ENCODE peak calls at places on chromosomes 13 and 19, in seven cellular contexts. One of them, this sample, is unnamed.

GRCh38 chr19:5154129-5154798 is 185.4 kb downstream of the KDM4B start:
- DNase-seq in glutamatergic neuron: peak
- DNase-seq in T-helper 22 cell: no peak
- DNase-seq in CD4-positive, alpha-beta T cell: peak
- DNase-seq in GM18507: no peak
- DNase-seq in neuronal stem cell: no peak
- DNase-seq in fibroblast of mammary gland: peak
- DNase-seq in this sample: no peak

GRCh38 chr19:27793128-27793643 is 1419.8 kb downstream of the UQCRFS1 start:
- DNase-seq in glutamatergic neuron: peak
- DNase-seq in T-helper 22 cell: peak
- DNase-seq in CD4-positive, alpha-beta T cell: peak
- DNase-seq in GM18507: peak
- DNase-seq in neuronal stem cell: peak
- DNase-seq in fibroblast of mammary gland: peak
- DNase-seq in this sample: no peak

GRCh38 chr19:39998511-39998910 is 1.7 kb downstream of the ZNF546 start:
- DNase-seq in glutamatergic neuron: no peak
- DNase-seq in T-helper 22 cell: no peak
- DNase-seq in CD4-positive, alpha-beta T cell: no peak
- DNase-seq in GM18507: no peak
- DNase-seq in neuronal stem cell: no peak
- DNase-seq in fibroblast of mammary gland: peak
- DNase-seq in this sample: no peak

GRCh38 chr19:51097166-51097736 is 11.0 kb downstream of the CTU1 start:
- DNase-seq in glutamatergic neuron: peak
- DNase-seq in T-helper 22 cell: peak
- DNase-seq in CD4-positive, alpha-beta T cell: peak
- DNase-seq in GM18507: peak
- DNase-seq in neuronal stem cell: peak
- DNase-seq in fibroblast of mammary gland: peak
- DNase-seq in this sample: peak

GRCh38 chr19:13681509-13681908 is 82.8 kb upstream of the MRI1 start:
- DNase-seq in glutamatergic neuron: no peak
- DNase-seq in T-helper 22 cell: no peak
- DNase-seq in CD4-positive, alpha-beta T cell: no peak
- DNase-seq in GM18507: no peak
- DNase-seq in neuronal stem cell: no peak
- DNase-seq in fibroblast of mammary gland: peak
- DNase-seq in this sample: no peak

GRCh38 chr13:99990045-99990977 is 8.7 kb downstream of the ZIC2 start:
- DNase-seq in glutamatergic neuron: peak
- DNase-seq in T-helper 22 cell: no peak
- DNase-seq in CD4-positive, alpha-beta T cell: no peak
- DNase-seq in GM18507: no peak
- DNase-seq in neuronal stem cell: peak
- DNase-seq in fibroblast of mammary gland: no peak
- DNase-seq in this sample: no peak

GRCh38 chr19:55080121-55080914 is 4.6 kb downstream of the EPS8L1 start:
- DNase-seq in glutamatergic neuron: peak
- DNase-seq in T-helper 22 cell: no peak
- DNase-seq in CD4-positive, alpha-beta T cell: peak
- DNase-seq in GM18507: no peak
- DNase-seq in neuronal stem cell: no peak
- DNase-seq in fibroblast of mammary gland: peak
- DNase-seq in this sample: peak

GRCh38 chr13:99812611-99813010 is 159.0 kb downstream of the ZIC5 start:
- DNase-seq in glutamatergic neuron: no peak
- DNase-seq in T-helper 22 cell: no peak
- DNase-seq in CD4-positive, alpha-beta T cell: no peak
- DNase-seq in GM18507: no peak
- DNase-seq in neuronal stem cell: no peak
- DNase-seq in fibroblast of mammary gland: peak
- DNase-seq in this sample: no peak

GRCh38 chr19:19538077-19538764 is at the start of gene CILP2:
- DNase-seq in glutamatergic neuron: peak
- DNase-seq in T-helper 22 cell: no peak
- DNase-seq in CD4-positive, alpha-beta T cell: no peak
- DNase-seq in GM18507: no peak
- DNase-seq in neuronal stem cell: peak
- DNase-seq in fibroblast of mammary gland: no peak
- DNase-seq in this sample: peak

GRCh38 chr19:36514012-36514612 is 14.0 kb downstream of the ZNF260 start:
- DNase-seq in glutamatergic neuron: no peak
- DNase-seq in T-helper 22 cell: no peak
- DNase-seq in CD4-positive, alpha-beta T cell: no peak
- DNase-seq in GM18507: no peak
- DNase-seq in neuronal stem cell: no peak
- DNase-seq in fibroblast of mammary gland: peak
- DNase-seq in this sample: no peak

GRCh38 chr13:99295488-99296252 is 11.5 kb downstream of the GPR183 start:
- DNase-seq in glutamatergic neuron: no peak
- DNase-seq in T-helper 22 cell: no peak
- DNase-seq in CD4-positive, alpha-beta T cell: no peak
- DNase-seq in GM18507: no peak
- DNase-seq in neuronal stem cell: no peak
- DNase-seq in fibroblast of mammary gland: peak
- DNase-seq in this sample: no peak

GRCh38 chr13:66180806-66181205 is 1049.3 kb downstream of the PCDH9 start:
- DNase-seq in glutamatergic neuron: no peak
- DNase-seq in T-helper 22 cell: no peak
- DNase-seq in CD4-positive, alpha-beta T cell: no peak
- DNase-seq in GM18507: no peak
- DNase-seq in neuronal stem cell: no peak
- DNase-seq in fibroblast of mammary gland: no peak
- DNase-seq in this sample: no peak

GRCh38 chr19:6862673-6863078 is 24.7 kb upstream of the ADGRE1 start:
- DNase-seq in glutamatergic neuron: peak
- DNase-seq in T-helper 22 cell: peak
- DNase-seq in CD4-positive, alpha-beta T cell: peak
- DNase-seq in GM18507: peak
- DNase-seq in neuronal stem cell: peak
- DNase-seq in fibroblast of mammary gland: peak
- DNase-seq in this sample: peak

GRCh38 chr13:109647046-109647445 is 139.3 kb downstream of the IRS2 start:
- DNase-seq in glutamatergic neuron: no peak
- DNase-seq in T-helper 22 cell: no peak
- DNase-seq in CD4-positive, alpha-beta T cell: no peak
- DNase-seq in GM18507: no peak
- DNase-seq in neuronal stem cell: no peak
- DNase-seq in fibroblast of mammary gland: peak
- DNase-seq in this sample: no peak

GRCh38 chr19:33725567-33725966 is 71.1 kb upstream of the KCTD15 start:
- DNase-seq in glutamatergic neuron: no peak
- DNase-seq in T-helper 22 cell: no peak
- DNase-seq in CD4-positive, alpha-beta T cell: no peak
- DNase-seq in GM18507: no peak
- DNase-seq in neuronal stem cell: no peak
- DNase-seq in fibroblast of mammary gland: no peak
- DNase-seq in this sample: no peak

GRCh38 chr19:13012690-13013608 is 17.7 kb downstream of the NFIX start:
- DNase-seq in glutamatergic neuron: no peak
- DNase-seq in T-helper 22 cell: no peak
- DNase-seq in CD4-positive, alpha-beta T cell: no peak
- DNase-seq in GM18507: no peak
- DNase-seq in neuronal stem cell: no peak
- DNase-seq in fibroblast of mammary gland: peak
- DNase-seq in this sample: no peak

GRCh38 chr13:41496420-41497234 is 39.3 kb downstream of the RGCC start:
- DNase-seq in glutamatergic neuron: no peak
- DNase-seq in T-helper 22 cell: no peak
- DNase-seq in CD4-positive, alpha-beta T cell: no peak
- DNase-seq in GM18507: no peak
- DNase-seq in neuronal stem cell: no peak
- DNase-seq in fibroblast of mammary gland: peak
- DNase-seq in this sample: no peak

GRCh38 chr19:4415352-4415751 is 12.9 kb downstream of the CHAF1A start:
- DNase-seq in glutamatergic neuron: no peak
- DNase-seq in T-helper 22 cell: no peak
- DNase-seq in CD4-positive, alpha-beta T cell: no peak
- DNase-seq in GM18507: no peak
- DNase-seq in neuronal stem cell: no peak
- DNase-seq in fibroblast of mammary gland: no peak
- DNase-seq in this sample: no peak

GRCh38 chr19:5387472-5387871 is 46.9 kb upstream of the PTPRS start:
- DNase-seq in glutamatergic neuron: no peak
- DNase-seq in T-helper 22 cell: no peak
- DNase-seq in CD4-positive, alpha-beta T cell: no peak
- DNase-seq in GM18507: no peak
- DNase-seq in neuronal stem cell: no peak
- DNase-seq in fibroblast of mammary gland: no peak
- DNase-seq in this sample: no peak

GRCh38 chr19:39296906-39297305 is 699 bp downstream of the IFNL1 start:
- DNase-seq in glutamatergic neuron: no peak
- DNase-seq in T-helper 22 cell: no peak
- DNase-seq in CD4-positive, alpha-beta T cell: no peak
- DNase-seq in GM18507: no peak
- DNase-seq in neuronal stem cell: no peak
- DNase-seq in fibroblast of mammary gland: no peak
- DNase-seq in this sample: no peak

GRCh38 chr19:2503521-2504109 is 27.7 kb downstream of the GADD45B start:
- DNase-seq in glutamatergic neuron: no peak
- DNase-seq in T-helper 22 cell: peak
- DNase-seq in CD4-positive, alpha-beta T cell: peak
- DNase-seq in GM18507: no peak
- DNase-seq in neuronal stem cell: no peak
- DNase-seq in fibroblast of mammary gland: peak
- DNase-seq in this sample: peak

This sample was measured in T-helper 17 cell.